ENCODE peak calls at places on chromosomes 6 and 20, in six cellular contexts. J is PC-3, S is GM23338, H is SK-N-SH, A is neural progenitor cell, E is MM.1S. T is an unnamed sample. For H3F3A, the result is how much of the 10 kb centered on the place peaks cover.

GRCh38 chr6:15674690-15675386 is 12.0 kb upstream of the DTNBP1 start:
- DNase-seq in J (no peak), S (peak), H (peak), A (no peak), E (peak), T (no peak)

GRCh38 chr6:3882865-3883264 is 33.7 kb downstream of the FAM50B start:
- DNase-seq in J (no peak), S (no peak), H (no peak), A (no peak), E (no peak), T (peak)

GRCh38 chr6:45255434-45255833 is 72.7 kb upstream of the RUNX2 start:
- DNase-seq in J (no peak), S (no peak), H (no peak), A (no peak), E (no peak), T (no peak)

GRCh38 chr6:79949235-79949634 is 1.9 kb upstream of the ELOVL4 start:
- DNase-seq in J (peak), S (peak), H (peak), A (peak), E (peak), T (peak)

GRCh38 chr20:61695741-61696140 is 369.9 kb downstream of the TAF4 start:
- DNase-seq in J (no peak), S (no peak), H (no peak), A (no peak), E (no peak), T (no peak)

GRCh38 chr6:2440516-2440915 is 195.1 kb upstream of the GMDS start:
- DNase-seq in J (no peak), S (no peak), H (no peak), A (no peak), E (no peak), T (no peak)

GRCh38 chr6:118894425-118895240 is 681 bp downstream of the ASF1A start:
- DNase-seq in J (peak), S (peak), H (peak), A (peak), E (peak), T (peak)

GRCh38 chr20:25053207-25054132 is 4.5 kb downstream of the ACSS1 start:
- DNase-seq in J (no peak), S (no peak), H (no peak), A (no peak), E (peak), T (peak)

GRCh38 chr6:20868397-20869185 is 334.3 kb downstream of the CDKAL1 start:
- DNase-seq in J (no peak), S (peak), H (peak), A (peak), E (no peak), T (no peak)

GRCh38 chr20:57991211-57991841 is 237.1 kb downstream of the ANKRD60 start:
- DNase-seq in J (peak), S (no peak), H (peak), A (no peak), E (no peak), T (peak)

GRCh38 chr6:10695086-10695657 is 400 bp downstream of the PAK1IP1 start:
- DNase-seq in J (no peak), S (no peak), H (peak), A (no peak), E (peak), T (peak)

GRCh38 chr20:675453-676314 is at the start of gene SCRT2:
- DNase-seq in J (peak), S (peak), H (peak), A (peak), E (peak), T (peak)

GRCh38 chr6:26329763-26330511 is 35.1 kb upstream of the BTN3A2 start:
- DNase-seq in J (peak), S (peak), H (no peak), A (peak), E (no peak), T (peak)

GRCh38 chr6:127811939-127812338 is 88.9 kb downstream of the THEMIS start:
- DNase-seq in J (no peak), S (no peak), H (no peak), A (no peak), E (no peak), T (no peak)

GRCh38 chr20:1328680-1329330 is at the start of gene SDCBP2:
- DNase-seq in J (peak), S (no peak), H (no peak), A (no peak), E (no peak), T (no peak)

GRCh38 chr6:46118836-46119235 is 11.0 kb upstream of the ENPP4 start:
- DNase-seq in J (no peak), S (no peak), H (no peak), A (no peak), E (no peak), T (no peak)

GRCh38 chr6:28281288-28282064 is at the start of gene PGBD1:
- DNase-seq in J (peak), S (peak), H (peak), A (peak), E (peak), T (peak)

GRCh38 chr20:63759377-63759901 is 19.9 kb downstream of the SLC2A4RG start:
- DNase-seq in J (no peak), S (no peak), H (no peak), A (no peak), E (no peak), T (no peak)

GRCh38 chr20:45095753-45096371 is 5.1 kb downstream of the KCNS1 start:
- DNase-seq in J (peak), S (peak), H (peak), A (peak), E (peak), T (peak)

GRCh38 chr20:32396656-32397160 is 38.6 kb downstream of the ASXL1 start:
- DNase-seq in J (no peak), S (no peak), H (no peak), A (no peak), E (no peak), T (peak)

GRCh38 chr6:140078552-140079126 is 704.2 kb upstream of the CITED2 start:
- DNase-seq in J (peak), S (peak), H (no peak), A (no peak), E (no peak), T (peak)

GRCh38 chr6:140077712-140078551 is 703.5 kb upstream of the CITED2 start:
- DNase-seq in J (no peak), S (no peak), H (no peak), A (no peak), E (no peak), T (no peak)

GRCh38 chr6:140082867-140083297 is 708.4 kb upstream of the CITED2 start:
- DNase-seq in J (peak), S (no peak), H (no peak), A (no peak), E (no peak), T (peak)

GRCh38 chr6:140076078-140076477 is 701.6 kb upstream of the CITED2 start:
- DNase-seq in J (no peak), S (no peak), H (no peak), A (no peak), E (no peak), T (no peak)

DNA sequence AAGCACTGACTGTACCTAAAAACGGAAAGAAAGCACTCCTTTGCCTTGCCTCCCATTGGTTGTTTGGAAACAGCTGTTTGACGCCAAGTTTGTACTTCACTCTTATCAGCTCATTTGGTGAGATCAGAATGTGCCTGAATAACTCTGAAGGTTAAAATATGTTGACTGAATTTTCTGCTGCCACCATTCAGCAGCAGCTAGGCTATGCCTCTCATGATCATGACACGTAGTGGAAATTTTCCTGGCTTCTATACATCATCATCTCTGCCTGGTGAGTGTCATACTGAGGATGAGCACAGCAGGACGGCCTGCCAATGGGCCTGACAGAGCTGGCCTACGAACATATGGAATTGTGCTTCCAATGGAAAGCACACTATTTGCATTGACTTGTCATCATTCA is 704.9 kb upstream of the CITED2 start:
- DNase-seq in J (no peak), S (no peak), H (no peak), A (no peak), E (no peak), T (peak)
- H3F3A ChIP-seq in J (under half), S (under half), H (under half), A (under half), E (under half), T (half or more)

DNA sequence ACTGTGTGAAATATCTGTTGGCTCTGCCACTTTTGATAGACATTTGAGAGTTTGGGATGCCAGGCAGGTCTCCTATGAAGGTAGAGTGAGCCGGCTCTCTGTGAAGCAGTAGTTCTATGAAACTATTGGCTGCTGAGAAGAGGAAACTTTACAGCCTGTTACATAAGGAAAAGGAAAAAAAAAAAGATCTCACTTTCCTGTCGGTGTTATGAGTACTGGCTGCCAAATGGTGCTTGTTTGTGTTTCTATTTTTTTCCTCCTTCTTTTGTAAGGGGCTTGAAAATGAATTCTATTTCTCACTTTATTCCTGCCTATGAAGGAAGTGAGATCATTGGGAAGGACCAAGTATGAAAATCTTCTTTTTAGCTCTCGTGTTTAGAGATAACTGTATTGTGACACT is 73.1 kb upstream of the CLDN20 start:
- DNase-seq in J (no peak), S (no peak), H (no peak), A (no peak), E (no peak), T (no peak)
- TF ChIP-seq EZH2phosphoT487 in J (no peak), S (no peak), H (no peak), A (no peak), E (no peak), T (no peak)

DNA sequence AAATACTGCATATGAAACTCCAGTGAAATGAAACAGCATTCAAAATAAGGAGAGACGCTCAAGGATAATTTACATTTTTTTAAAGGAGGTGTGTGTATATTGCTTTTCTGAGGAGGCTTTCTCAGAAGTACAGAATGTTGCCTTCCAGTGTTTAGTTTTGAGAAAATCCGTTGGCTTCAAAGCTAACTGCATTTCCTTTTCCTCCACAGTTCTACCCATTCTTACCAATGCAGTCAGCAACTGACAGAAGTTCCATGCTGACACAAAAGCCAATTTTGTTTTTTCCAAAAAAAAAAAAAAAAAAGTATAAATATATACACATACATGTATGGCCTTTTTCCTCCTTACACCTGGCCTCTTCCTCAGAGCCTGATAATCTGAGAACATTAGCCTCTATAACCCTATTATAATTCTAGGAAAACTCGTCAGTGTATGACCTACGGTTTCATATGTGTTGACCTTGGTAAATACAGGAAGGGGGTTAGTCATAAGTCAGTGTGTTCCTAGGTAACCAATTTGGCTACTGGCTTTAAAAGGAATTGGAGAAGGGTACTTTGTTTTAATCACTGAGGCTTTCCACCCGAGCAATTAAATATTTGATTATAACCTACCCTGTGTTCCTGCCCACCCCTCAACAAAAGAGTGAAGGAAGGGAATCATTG is 24.2 kb downstream of the MGME1 start:
- DNase-seq in J (peak), S (no peak), H (no peak), A (no peak), E (no peak), T (no peak)
- H3K27ac ChIP-seq in J (peak), S (no peak), H (no peak), A (no peak), E (no peak), T (no peak)

DNA sequence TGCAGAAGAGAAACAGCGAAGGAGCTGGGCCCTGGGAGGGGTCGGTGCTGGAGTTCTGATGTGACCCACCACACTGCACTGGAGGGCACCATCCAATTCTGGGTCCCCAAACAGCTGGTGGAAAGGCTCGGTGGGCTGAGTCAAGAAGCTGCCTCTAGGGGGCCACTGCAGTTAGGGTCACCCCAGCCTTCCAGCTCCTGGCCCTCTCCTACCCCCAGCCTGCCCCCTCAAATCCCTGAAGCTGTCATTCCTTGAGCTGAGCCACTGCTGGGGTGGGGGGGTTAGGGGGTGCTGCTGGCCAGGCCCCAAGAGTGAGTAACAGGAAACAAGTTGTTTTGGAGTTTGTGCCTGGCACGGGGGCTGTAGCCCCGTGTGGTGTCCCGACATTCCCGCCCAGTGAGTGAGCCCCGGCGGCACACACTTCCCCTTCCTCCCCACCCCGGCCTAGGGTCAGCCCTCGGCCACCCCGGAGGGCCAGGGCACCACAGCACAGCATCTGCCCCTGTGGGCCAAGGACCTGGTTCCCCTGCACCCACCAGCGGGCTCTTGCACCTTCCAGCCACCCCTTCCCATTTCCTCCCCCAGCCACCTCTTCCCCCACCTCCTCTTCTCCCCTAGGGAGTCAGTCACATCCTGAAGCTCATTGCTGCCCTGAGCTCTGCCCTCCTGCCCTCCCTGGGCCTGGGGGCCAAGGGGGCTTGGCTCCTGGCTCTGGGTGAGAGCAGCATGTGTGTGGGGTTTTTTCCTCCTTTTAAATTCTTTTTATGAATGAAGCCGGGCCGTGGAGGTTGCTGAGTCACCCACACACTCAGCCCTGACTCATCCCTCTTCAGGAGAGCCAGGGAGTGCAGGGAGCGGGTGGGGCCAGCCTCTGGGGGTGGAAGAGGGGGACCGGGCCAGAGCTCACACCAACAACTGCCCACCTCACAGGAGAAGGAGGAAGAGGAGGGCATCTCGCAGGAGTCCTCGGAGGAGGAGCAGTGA is 4.6 kb downstream of the SMIM29 start:
- DNase-seq in J (peak), S (peak), H (peak), A (no peak), E (no peak), T (peak)
- H3F3A ChIP-seq in J (under half), S (half or more), H (half or more), A (half or more), E (under half), T (under half)

GRCh38 chr6:40671338-40672050 is 84.3 kb upstream of the LRFN2 start:
- DNase-seq in J (peak), S (no peak), H (no peak), A (no peak), E (no peak), T (no peak)
- TF ChIP-seq EZH2phosphoT487 in J (no peak), S (no peak), H (no peak), A (no peak), E (no peak), T (no peak)

DNA sequence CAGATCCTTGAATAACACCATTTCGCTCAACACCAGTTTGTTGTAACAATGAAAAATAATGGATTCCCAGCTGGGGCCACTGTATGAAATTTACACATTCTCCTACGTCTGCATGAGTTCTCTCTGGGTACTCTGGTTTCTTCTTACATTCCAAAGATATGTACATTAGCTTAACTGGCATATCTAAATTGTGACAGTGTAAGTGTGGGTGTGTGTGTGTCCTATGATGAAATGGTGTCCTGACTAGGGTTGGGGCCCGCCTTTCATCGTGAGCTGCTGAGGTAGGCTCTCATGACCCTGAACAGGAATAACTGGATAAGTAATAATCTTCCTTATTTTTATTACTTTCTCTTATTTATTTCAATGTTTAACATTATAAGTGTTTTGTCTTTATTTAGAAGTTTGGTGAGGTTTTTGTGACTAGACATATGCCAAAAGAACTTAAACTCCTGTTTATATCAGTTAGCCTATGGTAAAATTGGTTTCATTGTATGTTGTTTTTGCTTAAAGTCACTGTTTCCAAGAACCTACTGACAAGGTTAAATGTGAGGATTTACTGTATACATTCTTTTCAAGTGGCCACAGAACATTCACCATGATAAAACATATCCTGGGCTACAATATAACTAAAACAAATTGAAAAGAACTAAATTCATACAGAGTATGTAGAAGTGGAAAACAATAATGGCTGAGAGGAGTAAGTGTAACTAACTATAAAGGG is 42.4 kb downstream of the RBL1 start:
- DNase-seq in J (no peak), S (no peak), H (no peak), A (no peak), E (no peak), T (peak)
- H3K27ac ChIP-seq in J (no peak), S (no peak), H (no peak), A (no peak), E (no peak), T (no peak)

GRCh38 chr20:50737352-50737751 is 6.0 kb downstream of the PARD6B start:
- DNase-seq in J (no peak), S (peak), H (no peak), A (peak), E (no peak), T (no peak)

GRCh38 chr20:50734730-50735679 is 3.6 kb downstream of the PARD6B start:
- DNase-seq in J (no peak), S (no peak), H (no peak), A (no peak), E (no peak), T (no peak)

GRCh38 chr20:50731930-50732690 is 730 bp downstream of the PARD6B start:
- DNase-seq in J (peak), S (peak), H (no peak), A (peak), E (peak), T (no peak)

GRCh38 chr20:50733644-50734349 is 2.4 kb downstream of the PARD6B start:
- DNase-seq in J (peak), S (no peak), H (no peak), A (no peak), E (no peak), T (no peak)

DNA sequence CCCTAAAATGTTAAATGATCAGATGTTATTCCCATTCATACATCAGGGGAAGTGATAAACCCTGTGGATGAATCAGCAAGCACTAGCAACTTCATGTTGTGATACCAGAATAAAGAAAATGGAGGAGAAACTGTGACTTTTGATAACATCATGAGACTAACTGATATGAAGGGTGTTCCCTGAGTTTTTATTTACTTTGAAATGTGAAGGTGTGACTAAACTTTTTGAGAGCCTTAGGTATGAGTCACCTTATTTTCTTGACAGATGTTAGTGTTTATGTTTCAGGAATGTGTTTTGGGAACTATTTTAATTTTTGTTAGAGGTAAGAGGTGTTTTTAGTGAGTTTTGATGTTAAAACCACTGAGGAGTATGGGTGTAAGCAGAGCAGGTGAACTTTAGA is 4.4 kb downstream of the PARD6B start:
- DNase-seq in J (peak), S (no peak), H (no peak), A (no peak), E (no peak), T (peak)
- H3F3A ChIP-seq in J (under half), S (under half), H (under half), A (half or more), E (under half), T (under half)

T was measured in GM23248.